ENCODE peak calls at places on chromosomes 1 and 21, in eight cellular contexts. One of them, this sample, is unnamed.

GRCh38 chr1:247054992-247055415 is 23.6 kb downstream of the ZNF670 start:
- DNase-seq in mucosa of descending colon: no peak
- DNase-seq in GM12864: no peak
- DNase-seq in pancreas: no peak
- DNase-seq in heart left ventricle: no peak
- DNase-seq in sigmoid colon: no peak
- DNase-seq in dorsolateral prefrontal cortex: no peak
- DNase-seq in DND-41: no peak
- DNase-seq in this sample: peak

GRCh38 chr1:91428182-91428798 is 23.7 kb upstream of the HFM1 start:
- DNase-seq in mucosa of descending colon: no peak
- DNase-seq in GM12864: no peak
- DNase-seq in pancreas: no peak
- DNase-seq in heart left ventricle: no peak
- DNase-seq in sigmoid colon: no peak
- DNase-seq in dorsolateral prefrontal cortex: no peak
- DNase-seq in DND-41: no peak
- DNase-seq in this sample: no peak

GRCh38 chr1:70509996-70510876 is 99.2 kb downstream of the CTH start:
- DNase-seq in mucosa of descending colon: no peak
- DNase-seq in GM12864: peak
- DNase-seq in pancreas: no peak
- DNase-seq in heart left ventricle: no peak
- DNase-seq in sigmoid colon: no peak
- DNase-seq in dorsolateral prefrontal cortex: no peak
- DNase-seq in DND-41: no peak
- DNase-seq in this sample: no peak

GRCh38 chr1:16088351-16088911 is 15.0 kb upstream of the FAM131C start:
- DNase-seq in mucosa of descending colon: no peak
- DNase-seq in GM12864: no peak
- DNase-seq in pancreas: no peak
- DNase-seq in heart left ventricle: no peak
- DNase-seq in sigmoid colon: no peak
- DNase-seq in dorsolateral prefrontal cortex: no peak
- DNase-seq in DND-41: no peak
- DNase-seq in this sample: no peak

GRCh38 chr1:33763406-33763805 is 100.5 kb upstream of the HMGB4 start:
- DNase-seq in mucosa of descending colon: no peak
- DNase-seq in GM12864: no peak
- DNase-seq in pancreas: no peak
- DNase-seq in heart left ventricle: no peak
- DNase-seq in sigmoid colon: no peak
- DNase-seq in dorsolateral prefrontal cortex: no peak
- DNase-seq in DND-41: no peak
- DNase-seq in this sample: no peak

GRCh38 chr1:69994261-69994660 is 211.1 kb downstream of the LRRC40 start:
- DNase-seq in mucosa of descending colon: no peak
- DNase-seq in GM12864: no peak
- DNase-seq in pancreas: no peak
- DNase-seq in heart left ventricle: no peak
- DNase-seq in sigmoid colon: no peak
- DNase-seq in dorsolateral prefrontal cortex: no peak
- DNase-seq in DND-41: no peak
- DNase-seq in this sample: no peak

GRCh38 chr1:162688521-162688920 is 56.3 kb downstream of the DDR2 start:
- DNase-seq in mucosa of descending colon: no peak
- DNase-seq in GM12864: no peak
- DNase-seq in pancreas: no peak
- DNase-seq in heart left ventricle: no peak
- DNase-seq in sigmoid colon: peak
- DNase-seq in dorsolateral prefrontal cortex: no peak
- DNase-seq in DND-41: no peak
- DNase-seq in this sample: no peak

GRCh38 chr1:229557214-229557850 is 1.2 kb downstream of the ABCB10 start:
- DNase-seq in mucosa of descending colon: no peak
- DNase-seq in GM12864: peak
- DNase-seq in pancreas: no peak
- DNase-seq in heart left ventricle: no peak
- DNase-seq in sigmoid colon: no peak
- DNase-seq in dorsolateral prefrontal cortex: no peak
- DNase-seq in DND-41: peak
- DNase-seq in this sample: no peak

GRCh38 chr1:232577809-232578208 is 52.1 kb downstream of the SIPA1L2 start:
- DNase-seq in mucosa of descending colon: no peak
- DNase-seq in GM12864: no peak
- DNase-seq in pancreas: no peak
- DNase-seq in heart left ventricle: no peak
- DNase-seq in sigmoid colon: no peak
- DNase-seq in dorsolateral prefrontal cortex: no peak
- DNase-seq in DND-41: peak
- DNase-seq in this sample: no peak

GRCh38 chr1:214551436-214552173 is at the start of gene PTPN14:
- DNase-seq in mucosa of descending colon: peak
- DNase-seq in GM12864: no peak
- DNase-seq in pancreas: peak
- DNase-seq in heart left ventricle: peak
- DNase-seq in sigmoid colon: peak
- DNase-seq in dorsolateral prefrontal cortex: peak
- DNase-seq in DND-41: peak
- DNase-seq in this sample: peak

GRCh38 chr1:31155216-31155806 is 84.4 kb downstream of the NKAIN1 start:
- DNase-seq in mucosa of descending colon: no peak
- DNase-seq in GM12864: no peak
- DNase-seq in pancreas: peak
- DNase-seq in heart left ventricle: peak
- DNase-seq in sigmoid colon: peak
- DNase-seq in dorsolateral prefrontal cortex: peak
- DNase-seq in DND-41: peak
- DNase-seq in this sample: peak

GRCh38 chr1:183472488-183473285 is at the start of gene SMG7:
- DNase-seq in mucosa of descending colon: peak
- DNase-seq in GM12864: no peak
- DNase-seq in pancreas: peak
- DNase-seq in heart left ventricle: peak
- DNase-seq in sigmoid colon: no peak
- DNase-seq in dorsolateral prefrontal cortex: peak
- DNase-seq in DND-41: peak
- DNase-seq in this sample: peak

GRCh38 chr1:10132852-10133251 is 77.5 kb upstream of the KIF1B start:
- DNase-seq in mucosa of descending colon: no peak
- DNase-seq in GM12864: no peak
- DNase-seq in pancreas: no peak
- DNase-seq in heart left ventricle: no peak
- DNase-seq in sigmoid colon: no peak
- DNase-seq in dorsolateral prefrontal cortex: no peak
- DNase-seq in DND-41: no peak
- DNase-seq in this sample: no peak

GRCh38 chr1:164921493-164921892 is 362.5 kb downstream of the PBX1 start:
- DNase-seq in mucosa of descending colon: no peak
- DNase-seq in GM12864: no peak
- DNase-seq in pancreas: no peak
- DNase-seq in heart left ventricle: no peak
- DNase-seq in sigmoid colon: no peak
- DNase-seq in dorsolateral prefrontal cortex: no peak
- DNase-seq in DND-41: no peak
- DNase-seq in this sample: no peak

GRCh38 chr1:27940870-27941269 is 6.1 kb downstream of the SMPDL3B start:
- DNase-seq in mucosa of descending colon: peak
- DNase-seq in GM12864: no peak
- DNase-seq in pancreas: no peak
- DNase-seq in heart left ventricle: no peak
- DNase-seq in sigmoid colon: no peak
- DNase-seq in dorsolateral prefrontal cortex: no peak
- DNase-seq in DND-41: no peak
- DNase-seq in this sample: no peak

GRCh38 chr1:209802117-209802779 is 3.7 kb downstream of the IRF6 start:
- DNase-seq in mucosa of descending colon: no peak
- DNase-seq in GM12864: no peak
- DNase-seq in pancreas: no peak
- DNase-seq in heart left ventricle: no peak
- DNase-seq in sigmoid colon: no peak
- DNase-seq in dorsolateral prefrontal cortex: no peak
- DNase-seq in DND-41: no peak
- DNase-seq in this sample: no peak

GRCh38 chr1:222105393-222105737 is 363.5 kb upstream of the DUSP10 start:
- DNase-seq in mucosa of descending colon: no peak
- DNase-seq in GM12864: no peak
- DNase-seq in pancreas: no peak
- DNase-seq in heart left ventricle: no peak
- DNase-seq in sigmoid colon: no peak
- DNase-seq in dorsolateral prefrontal cortex: no peak
- DNase-seq in DND-41: no peak
- DNase-seq in this sample: peak

GRCh38 chr1:115744876-115745275 is 23.6 kb downstream of the CASQ2 start:
- DNase-seq in mucosa of descending colon: no peak
- DNase-seq in GM12864: no peak
- DNase-seq in pancreas: no peak
- DNase-seq in heart left ventricle: no peak
- DNase-seq in sigmoid colon: no peak
- DNase-seq in dorsolateral prefrontal cortex: no peak
- DNase-seq in DND-41: no peak
- DNase-seq in this sample: no peak

DNA sequence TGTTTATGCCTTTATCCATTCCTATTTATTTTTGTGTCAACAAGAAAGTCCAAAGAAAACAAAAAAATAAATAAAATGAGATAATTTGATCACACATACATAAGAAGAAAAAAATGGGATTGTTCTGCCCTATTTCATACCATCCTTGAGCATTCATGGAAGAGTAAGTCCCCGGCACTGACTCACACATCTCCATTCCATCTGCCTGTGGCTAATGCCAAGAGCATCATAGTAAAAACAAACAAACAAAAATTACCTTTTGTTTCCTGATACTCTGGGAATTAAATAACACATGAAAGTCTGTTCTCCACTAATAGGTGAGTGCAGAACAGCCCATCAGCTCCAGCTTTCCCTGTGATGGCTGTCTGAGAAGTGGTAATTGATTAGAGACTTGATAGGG is 48.1 kb upstream of the BACE2 start:
- DNase-seq in mucosa of descending colon: no peak
- DNase-seq in GM12864: no peak
- DNase-seq in pancreas: no peak
- DNase-seq in heart left ventricle: no peak
- DNase-seq in sigmoid colon: no peak
- DNase-seq in dorsolateral prefrontal cortex: no peak
- DNase-seq in DND-41: no peak
- DNase-seq in this sample: no peak
- H3K4me3 ChIP-seq in mucosa of descending colon: no peak
- H3K4me3 ChIP-seq in GM12864: no peak
- H3K4me3 ChIP-seq in pancreas: no peak
- H3K4me3 ChIP-seq in heart left ventricle: no peak
- H3K4me3 ChIP-seq in sigmoid colon: no peak
- H3K4me3 ChIP-seq in dorsolateral prefrontal cortex: no peak
- H3K4me3 ChIP-seq in DND-41: no peak
- H3K4me3 ChIP-seq in this sample: no peak

DNA sequence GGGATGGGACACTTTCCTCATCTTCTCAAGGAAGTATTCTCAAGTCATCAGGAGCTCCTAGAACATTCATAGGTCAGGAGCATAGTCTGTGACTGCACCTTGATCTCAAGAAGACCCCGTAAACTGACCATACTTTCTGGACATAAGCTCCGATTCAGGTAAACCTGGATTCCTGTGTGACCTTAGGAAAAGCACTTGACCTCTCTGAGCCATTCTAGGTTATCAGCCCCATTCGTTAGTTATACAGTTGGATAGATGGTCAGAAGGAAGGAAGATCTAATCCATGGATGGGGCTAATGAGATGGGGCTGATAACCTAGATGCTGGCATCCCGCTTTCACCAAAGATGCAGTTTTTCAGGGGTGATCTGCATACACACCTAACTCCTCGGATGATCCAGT is 114.3 kb downstream of the EPHB2 start:
- DNase-seq in mucosa of descending colon: no peak
- DNase-seq in GM12864: no peak
- DNase-seq in pancreas: no peak
- DNase-seq in heart left ventricle: no peak
- DNase-seq in sigmoid colon: no peak
- DNase-seq in dorsolateral prefrontal cortex: no peak
- DNase-seq in DND-41: no peak
- DNase-seq in this sample: no peak
- H3K4me3 ChIP-seq in mucosa of descending colon: no peak
- H3K4me3 ChIP-seq in GM12864: no peak
- H3K4me3 ChIP-seq in pancreas: no peak
- H3K4me3 ChIP-seq in heart left ventricle: no peak
- H3K4me3 ChIP-seq in sigmoid colon: no peak
- H3K4me3 ChIP-seq in dorsolateral prefrontal cortex: no peak
- H3K4me3 ChIP-seq in DND-41: no peak
- H3K4me3 ChIP-seq in this sample: no peak

DNA sequence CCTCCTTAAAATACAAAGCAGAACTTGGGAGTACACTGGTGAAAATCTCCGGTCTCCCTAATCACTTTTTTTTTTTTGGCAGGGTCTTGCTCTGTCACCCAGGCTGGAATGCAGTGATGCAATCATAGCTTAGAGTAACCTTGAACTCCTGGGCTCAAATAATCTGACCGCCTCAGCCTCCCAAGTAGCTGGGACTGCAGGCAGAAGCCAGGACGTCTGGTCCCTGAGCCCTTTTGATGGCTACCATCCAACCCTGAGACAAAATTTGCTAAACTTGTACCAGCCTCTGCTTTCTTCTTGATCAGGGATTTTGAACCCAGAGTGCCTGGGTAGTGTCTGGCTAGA is 4.1 kb downstream of the L1TD1 start:
- DNase-seq in mucosa of descending colon: no peak
- DNase-seq in GM12864: no peak
- DNase-seq in pancreas: no peak
- DNase-seq in heart left ventricle: no peak
- DNase-seq in sigmoid colon: no peak
- DNase-seq in dorsolateral prefrontal cortex: no peak
- DNase-seq in DND-41: no peak
- DNase-seq in this sample: no peak
- H3K4me3 ChIP-seq in mucosa of descending colon: no peak
- H3K4me3 ChIP-seq in GM12864: no peak
- H3K4me3 ChIP-seq in pancreas: no peak
- H3K4me3 ChIP-seq in heart left ventricle: no peak
- H3K4me3 ChIP-seq in sigmoid colon: no peak
- H3K4me3 ChIP-seq in dorsolateral prefrontal cortex: no peak
- H3K4me3 ChIP-seq in DND-41: no peak
- H3K4me3 ChIP-seq in this sample: no peak

DNA sequence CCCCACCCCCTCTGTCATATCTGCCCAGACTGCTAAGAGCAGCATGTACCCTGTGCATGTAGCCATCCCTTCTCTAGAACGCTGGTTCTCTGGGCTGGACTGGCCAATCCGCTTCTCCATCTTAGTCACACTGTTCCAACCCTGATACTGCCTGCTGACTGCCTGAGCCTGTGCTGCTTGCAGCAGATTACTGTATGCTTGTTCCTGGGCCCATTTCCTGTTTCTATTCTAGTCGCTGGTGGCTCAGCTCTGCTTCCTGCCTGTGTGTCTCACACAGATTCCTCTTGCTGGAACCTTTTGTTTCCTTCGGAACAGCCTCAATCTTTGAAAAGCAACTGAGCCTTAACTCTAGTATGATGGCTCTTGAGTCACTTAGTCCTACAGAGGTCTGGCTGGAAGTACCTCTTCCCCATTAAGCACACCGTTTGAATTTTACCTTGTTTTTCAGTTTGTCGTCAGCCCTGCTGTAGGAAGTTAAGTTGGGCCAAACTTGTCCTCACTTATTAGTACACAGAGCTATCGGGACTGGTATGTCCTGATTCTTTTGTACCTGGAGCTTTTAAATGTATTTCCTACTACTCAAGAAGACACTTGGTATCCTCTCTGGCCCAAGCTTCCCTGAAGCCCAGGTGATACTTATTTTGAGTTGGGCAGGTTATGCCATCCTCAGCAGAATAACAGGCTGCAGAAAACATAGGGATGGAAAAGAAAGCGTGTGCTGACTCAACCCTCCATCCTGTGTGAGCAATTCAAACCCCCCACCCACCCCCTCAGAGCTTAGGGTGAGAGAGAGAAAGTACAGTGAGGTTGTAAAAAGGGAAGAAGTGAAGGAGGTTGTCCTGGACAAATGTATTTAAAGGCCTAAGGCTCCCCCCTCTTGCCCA is 43.4 kb upstream of the PIGV start:
- DNase-seq in mucosa of descending colon: peak
- DNase-seq in GM12864: peak
- DNase-seq in pancreas: no peak
- DNase-seq in heart left ventricle: peak
- DNase-seq in sigmoid colon: peak
- DNase-seq in dorsolateral prefrontal cortex: peak
- DNase-seq in DND-41: peak
- DNase-seq in this sample: peak
- H3K4me3 ChIP-seq in mucosa of descending colon: no peak
- H3K4me3 ChIP-seq in GM12864: peak
- H3K4me3 ChIP-seq in pancreas: no peak
- H3K4me3 ChIP-seq in heart left ventricle: peak
- H3K4me3 ChIP-seq in sigmoid colon: no peak
- H3K4me3 ChIP-seq in dorsolateral prefrontal cortex: no peak
- H3K4me3 ChIP-seq in DND-41: no peak
- H3K4me3 ChIP-seq in this sample: no peak